ENCODE peak calls at places on chromosome 22, in nine cellular contexts. S is body of pancreas; K is A549; G is ovary; I is coronary artery; B is CD8-positive, alpha-beta T cell; C is HS-5; W is activated naive CD8-positive, alpha-beta T cell treated with anti-CD3 and anti-CD28 coated beads for 36 hours; E is NCI-H2029. M is an unnamed sample.

GRCh38 chr22:46047841-46048595 is 71.1 kb upstream of the WNT7B start:
- DNase-seq in C (no peak), G (no peak), E (no peak), S (peak; percentile 36), K (no peak), B (no peak), W (no peak), I (peak; percentile 78), M (no peak)

GRCh38 chr22:31650391-31650790 is 11.6 kb downstream of the PISD start:
- DNase-seq in C (peak; percentile 80), S (no peak), B (no peak), W (no peak), G (no peak), K (no peak), I (no peak), E (no peak), M (no peak)

GRCh38 chr22:38005943-38006342 is 21.6 kb upstream of the SOX10 start:
- DNase-seq in S (no peak), G (no peak), B (no peak), C (no peak), I (no peak), W (no peak), K (no peak), E (no peak), M (no peak)

GRCh38 chr22:24128631-24129601 is 52.4 kb upstream of the SUSD2 start:
- DNase-seq in S (no peak), K (no peak), B (no peak), I (no peak), G (no peak), E (peak; percentile 82), W (no peak), C (no peak), M (no peak)

GRCh38 chr22:21766933-21767462 is 31.4 kb upstream of the YPEL1 start:
- DNase-seq in S (no peak), G (no peak), B (peak; percentile 40), C (no peak), K (no peak), I (no peak), E (no peak), W (peak; percentile 70), M (no peak)

GRCh38 chr22:38792833-38793232 is 1.1 kb downstream of the DNAL4 start:
- DNase-seq in W (no peak), B (no peak), C (no peak), G (no peak), E (no peak), S (no peak), K (no peak), I (no peak), M (no peak)

GRCh38 chr22:47369431-47370015 is 607.1 kb downstream of the TBC1D22A start:
- DNase-seq in K (no peak), G (peak; percentile 1), S (peak; percentile 2), E (no peak), W (no peak), B (no peak), I (no peak), C (no peak), M (no peak)

GRCh38 chr22:38034278-38034882 is 22.8 kb upstream of the PICK1 start:
- DNase-seq in W (no peak), S (peak; percentile 38), G (peak; percentile 50), E (no peak), I (no peak), B (no peak), K (peak; percentile 82), C (peak; percentile 60), M (no peak)

GRCh38 chr22:45009881-45010531 is at the start of gene PHF21B:
- DNase-seq in B (no peak), G (peak; percentile 82), C (no peak), E (peak; percentile 71), W (peak; percentile 67), I (no peak), K (peak; percentile 71), S (no peak), M (no peak)

GRCh38 chr22:33357894-33358440 is 299.8 kb upstream of the SYN3 start:
- DNase-seq in W (no peak), K (no peak), C (no peak), E (peak; percentile 10), G (no peak), S (no peak), B (no peak), I (no peak), M (no peak)

GRCh38 chr22:35375031-35375430 is 5.9 kb upstream of the HMOX1 start:
- DNase-seq in W (no peak), K (no peak), I (no peak), S (no peak), C (no peak), B (no peak), G (no peak), E (no peak), M (no peak)

GRCh38 chr22:31098633-31099110 is 8.7 kb downstream of the SELENOM start:
- DNase-seq in G (peak; percentile 63), E (no peak), K (no peak), B (no peak), S (no peak), W (no peak), C (no peak), I (peak; percentile 73), M (no peak)

GRCh38 chr22:25853501-25853900 is 111.5 kb downstream of the MYO18B start:
- DNase-seq in G (no peak), C (no peak), E (no peak), I (no peak), B (no peak), K (no peak), S (no peak), W (no peak), M (no peak)

GRCh38 chr22:37502342-37503182 is 16.4 kb upstream of the MFNG start:
- DNase-seq in E (no peak), K (peak; percentile 85), S (peak; percentile 79), G (no peak), I (no peak), C (no peak), B (no peak), W (peak; percentile 14), M (no peak)

GRCh38 chr22:33781396-33781795 is 138.9 kb downstream of the LARGE1 start:
- DNase-seq in C (no peak), I (no peak), K (no peak), W (no peak), G (no peak), B (no peak), E (no peak), S (no peak), M (no peak)

GRCh38 chr22:23119492-23120414 is 22.0 kb downstream of the RSPH14 start:
- DNase-seq in W (peak; percentile 58), E (no peak), S (no peak), I (no peak), B (peak; percentile 27), C (no peak), G (no peak), K (no peak), M (no peak)

GRCh38 chr22:30340911-30341685 is 14.4 kb upstream of the TBC1D10A start:
- DNase-seq in I (no peak), E (no peak), K (no peak), W (no peak), G (no peak), S (peak; percentile 58), B (no peak), C (no peak), M (no peak)

GRCh38 chr22:45878051-45878764 is 98.8 kb downstream of the WNT7B start:
- DNase-seq in K (no peak), B (no peak), E (no peak), S (peak; percentile 9), G (no peak), I (peak; percentile 52), W (no peak), C (no peak), M (no peak)

GRCh38 chr22:39173787-39174497 is 21.5 kb upstream of the CBX7 start:
- DNase-seq in W (peak; percentile 55), I (no peak), S (no peak), E (no peak), G (no peak), B (peak; percentile 43), K (no peak), C (no peak), M (no peak)

GRCh38 chr22:41447435-41448188 is 1.0 kb upstream of the TOB2 start:
- DNase-seq in I (peak; percentile 88), S (peak; percentile 68), W (peak; percentile 69), B (peak; percentile 39), E (peak; percentile 34), K (peak; percentile 60), C (peak; percentile 19), G (peak; percentile 70), M (peak; percentile 63)

GRCh38 chr22:26709617-26710390 is 52.4 kb downstream of the MIAT start:
- DNase-seq in W (no peak), E (no peak), S (no peak), B (no peak), G (no peak), C (no peak), K (no peak), I (no peak), M (no peak)

GRCh38 chr22:36365020-36365411 is 22.8 kb downstream of the MYH9 start:
- DNase-seq in K (peak; percentile 89), G (peak; percentile 68), B (peak; percentile 71), C (peak; percentile 93), I (peak; percentile 90), E (peak; percentile 51), W (peak; percentile 89), S (no peak), M (no peak)

GRCh38 chr22:19729507-19729906 is 6.2 kb downstream of the GP1BB start:
- DNase-seq in E (no peak), B (no peak), I (no peak), S (no peak), C (no peak), G (no peak), W (no peak), K (no peak), M (no peak)

GRCh38 chr22:50143096-50143495 is 27.4 kb upstream of the PANX2 start:
- DNase-seq in E (no peak), B (no peak), W (no peak), G (no peak), I (no peak), C (no peak), S (no peak), K (no peak), M (no peak)

GRCh38 chr22:21009638-21010425 is 5.1 kb upstream of the P2RX6 start:
- DNase-seq in C (no peak), K (peak; percentile 22), E (no peak), B (no peak), I (no peak), W (no peak), G (no peak), S (peak; percentile 49), M (peak; percentile 1)

GRCh38 chr22:38835888-38836301 is 7.9 kb downstream of the NPTXR start:
- DNase-seq in E (no peak), C (peak; percentile 3), K (no peak), G (no peak), W (no peak), B (no peak), S (no peak), I (no peak), M (no peak)

GRCh38 chr22:34493471-34493870 is 572.5 kb upstream of the ISX start:
- DNase-seq in W (no peak), I (no peak), K (no peak), C (no peak), S (no peak), B (no peak), E (no peak), G (no peak), M (no peak)

GRCh38 chr22:29617922-29618629 is 14.6 kb downstream of the NF2 start:
- DNase-seq in B (no peak), S (no peak), I (no peak), E (no peak), G (no peak), K (no peak), C (no peak), W (no peak), M (no peak)

GRCh38 chr22:39254789-39255298 is 10.1 kb upstream of the PDGFB start:
- DNase-seq in C (peak; percentile 24), B (no peak), E (no peak), W (peak; percentile 67), K (peak; percentile 48), G (no peak), I (no peak), S (no peak), M (no peak)